ENCODE peak calls at places on chromosomes 1 and 21, in six cellular contexts. F, Z, P, H, O and E are unnamed samples.
A peak's percentile ranks its signal among the peaks of the same experiment; 100 is the strongest.

GRCh38 chr1:165560834-165561233 is 17.0 kb downstream of the LRRC52 start:
- DNase-seq in P (no peak), H (no peak), O (no peak), F (no peak), Z (no peak), E (no peak)

GRCh38 chr1:109306832-109307362 is at the start of gene MYBPHL:
- DNase-seq in P (no peak), O (no peak), Z (peak; percentile 64), F (no peak), H (no peak), E (no peak)

GRCh38 chr1:84086189-84086588 is 57.9 kb upstream of the PRKACB start:
- DNase-seq in H (no peak), P (no peak), F (no peak), Z (no peak), O (no peak), E (no peak)

GRCh38 chr1:211335507-211336157 is 9.0 kb downstream of the TRAF5 start:
- DNase-seq in H (no peak), P (no peak), Z (no peak), O (no peak), F (no peak), E (no peak)

GRCh38 chr1:197781998-197782718 is 6.9 kb upstream of the DENND1B start:
- DNase-seq in P (no peak), H (no peak), Z (no peak), O (no peak), F (peak; percentile 64), E (peak; percentile 9)

GRCh38 chr1:109649380-109649987 is 6.4 kb upstream of the GSTM4 start:
- DNase-seq in H (no peak), O (no peak), F (peak; percentile 75), P (no peak), Z (no peak), E (peak; percentile 75)

GRCh38 chr1:43345119-43345518 is 7.5 kb downstream of the MPL start:
- DNase-seq in O (no peak), F (no peak), P (no peak), H (no peak), Z (no peak), E (no peak)

GRCh38 chr1:9652379-9653194 is 1.1 kb downstream of the PIK3CD start:
- DNase-seq in F (no peak), H (peak; percentile 16), O (no peak), P (no peak), Z (peak; percentile 70), E (no peak)

GRCh38 chr1:59163268-59164092 is 133.4 kb upstream of the FGGY start:
- DNase-seq in F (peak; percentile 99), H (no peak), Z (no peak), O (no peak), P (no peak), E (peak; percentile 75)

GRCh38 chr1:156226116-156226538 is 13.3 kb downstream of the PMF1 start:
- DNase-seq in O (no peak), H (no peak), Z (peak; percentile 8), P (no peak), F (no peak), E (no peak)

GRCh38 chr21:41878831-41879189 is 334 bp downstream of the PRDM15 start:
- DNase-seq in F (peak; percentile 89), P (peak; percentile 58), O (peak; percentile 62), Z (peak; percentile 89), H (peak; percentile 80), E (peak; percentile 84)

GRCh38 chr1:6614019-6614952 is 755 bp downstream of the PHF13 start:
- DNase-seq in O (peak; percentile 50), Z (peak; percentile 74), F (peak; percentile 27), P (no peak), H (peak; percentile 72), E (no peak)

GRCh38 chr1:37257646-37258045 is 216.7 kb upstream of the ZC3H12A start:
- DNase-seq in P (no peak), F (no peak), H (no peak), O (no peak), Z (no peak), E (no peak)

GRCh38 chr1:8112611-8113256 is 86.6 kb upstream of the ERRFI1 start:
- DNase-seq in O (no peak), F (no peak), P (no peak), H (no peak), Z (no peak), E (no peak)

GRCh38 chr1:145720556-145720877 is 1.2 kb downstream of the CD160 start:
- DNase-seq in P (peak; percentile 59), Z (no peak), F (peak; percentile 87), O (no peak), H (no peak), E (peak; percentile 62)

GRCh38 chr1:232059726-232060360 is 433.3 kb downstream of the DISC1 start:
- DNase-seq in P (no peak), O (no peak), F (no peak), H (no peak), Z (no peak), E (no peak)

GRCh38 chr1:32195972-32196823 is 4.2 kb upstream of the CCDC28B start:
- DNase-seq in H (no peak), P (no peak), Z (no peak), F (no peak), O (no peak), E (peak; percentile 47)

GRCh38 chr1:66384258-66384657 is 149.7 kb upstream of the SGIP1 start:
- DNase-seq in Z (no peak), H (no peak), O (no peak), P (no peak), F (no peak), E (no peak)

GRCh38 chr1:66383602-66384001 is 150.4 kb upstream of the SGIP1 start:
- DNase-seq in F (no peak), H (no peak), Z (no peak), P (no peak), O (no peak), E (no peak)

GRCh38 chr1:66388918-66389317 is 145.0 kb upstream of the SGIP1 start:
- DNase-seq in O (no peak), F (no peak), Z (no peak), H (no peak), P (no peak), E (no peak)

GRCh38 chr1:66383168-66383567 is 150.8 kb upstream of the SGIP1 start:
- DNase-seq in H (no peak), F (no peak), Z (no peak), O (no peak), P (no peak), E (no peak)

GRCh38 chr1:66386712-66387111 is 147.2 kb upstream of the SGIP1 start:
- DNase-seq in P (no peak), Z (no peak), O (no peak), F (no peak), H (no peak), E (no peak)
- TF ChIP-seq CTCF in P (no peak), Z (no peak), O (no peak), F (no peak), H (no peak), E (no peak)

DNA sequence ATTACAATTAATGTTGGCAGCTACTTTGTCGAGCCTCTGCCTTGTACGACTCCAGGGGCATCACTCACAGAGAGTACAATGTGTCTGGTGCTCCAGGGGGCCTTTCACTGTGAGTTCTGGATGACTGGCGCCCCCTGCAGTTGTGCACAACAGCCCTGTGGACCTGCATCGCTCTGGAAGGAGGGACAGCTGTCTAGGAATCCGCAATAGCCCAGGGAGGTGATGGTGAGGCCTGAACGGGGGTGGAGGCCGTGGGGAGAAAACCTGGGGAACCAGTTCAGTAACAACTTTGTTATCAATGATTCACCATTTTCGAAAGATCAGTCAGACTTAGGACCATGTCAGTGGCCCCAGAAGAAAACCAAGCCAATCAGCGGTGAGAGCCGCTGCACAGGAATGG is 189.1 kb downstream of the KAZN start:
- DNase-seq in P (no peak), Z (no peak), H (no peak), F (no peak), O (peak; percentile 30), E (no peak)
- TF ChIP-seq CTCF in P (no peak), Z (no peak), H (no peak), F (no peak), O (peak; percentile 52), E (no peak)

DNA sequence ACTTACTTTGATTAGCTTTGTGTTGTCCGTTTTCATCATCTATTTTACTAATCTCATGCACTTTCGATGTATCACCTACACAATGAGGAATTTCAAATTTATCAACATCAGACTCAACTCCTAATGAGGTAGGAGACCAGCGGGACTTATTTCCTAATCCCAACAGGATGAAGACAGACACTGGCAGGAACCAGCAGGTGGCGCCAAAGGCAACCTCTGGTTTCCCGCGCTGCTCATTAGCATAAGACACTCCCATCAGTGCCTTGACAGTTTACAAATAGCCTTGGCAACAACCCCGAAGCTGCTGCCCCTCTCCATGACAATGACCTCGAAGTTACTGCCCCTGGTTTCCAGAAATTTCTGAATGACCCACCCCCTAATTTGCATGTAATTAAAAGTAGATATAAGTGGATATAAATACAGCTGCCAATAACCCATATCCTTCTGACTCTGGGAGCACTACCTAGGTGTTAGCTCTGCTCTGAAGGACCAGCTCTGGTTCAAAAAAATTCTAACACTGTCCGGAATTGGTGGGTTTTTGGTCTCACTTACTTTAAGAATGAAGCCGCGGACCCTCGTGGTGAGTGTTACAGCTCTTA is 974.8 kb downstream of the ADGRL2 start:
- DNase-seq in P (no peak), Z (peak; percentile 52), H (peak; percentile 44), F (peak; percentile 9), O (no peak), E (peak; percentile 25)
- TF ChIP-seq CTCF in P (peak; percentile 31), Z (peak; percentile 46), H (peak; percentile 57), F (peak; percentile 51), O (peak; percentile 56), E (peak; percentile 50)

GRCh38 chr1:181089017-181089776 is 697 bp downstream of the IER5 start:
- DNase-seq in Z (peak; percentile 69), O (no peak), P (no peak), H (peak; percentile 55), F (no peak), E (no peak)

GRCh38 chr1:181091322-181092040 is 3.0 kb downstream of the IER5 start:
- DNase-seq in F (no peak), Z (no peak), O (no peak), P (no peak), H (no peak), E (no peak)

GRCh38 chr1:181090653-181091126 is 2.2 kb downstream of the IER5 start:
- DNase-seq in Z (no peak), P (no peak), H (no peak), O (no peak), F (peak; percentile 20), E (peak; percentile 25)

GRCh38 chr1:181088079-181089016 is at the start of gene IER5:
- DNase-seq in F (peak; percentile 95), H (peak; percentile 92), O (peak; percentile 91), Z (peak; percentile 97), P (peak; percentile 85), E (peak; percentile 95)

GRCh38 chr1:181089777-181090505 is 1.4 kb downstream of the IER5 start:
- DNase-seq in O (peak; percentile 33), F (peak; percentile 67), Z (peak; percentile 81), H (peak; percentile 63), P (no peak), E (peak; percentile 69)
- TF ChIP-seq CTCF in O (peak; percentile 2), F (peak; percentile 19), Z (peak; percentile 10), H (no peak), P (no peak), E (no peak)

GRCh38 chr21:25657140-25657539 is 18.1 kb downstream of the JAM2 start:
- DNase-seq in Z (no peak), P (no peak), F (no peak), H (no peak), O (no peak), E (no peak)
- TF ChIP-seq CTCF in Z (no peak), P (no peak), F (no peak), H (no peak), O (no peak), E (no peak)